ENCODE peak calls at places on chromosomes 4 and X, in five cellular contexts. One of them, this sample, is unnamed.

GRCh38 chr4:150583287-150584197 is 1.6 kb downstream of the MAB21L2 start:
- DNase-seq in HCT116: no peak
- DNase-seq in GM23248: no peak
- DNase-seq in neural progenitor cell: peak; percentile 70
- DNase-seq in hepatocyte: peak; percentile 23
- DNase-seq in this sample: peak; percentile 77

GRCh38 chr4:152351080-152351479 is 184.8 kb downstream of the FBXW7 start:
- DNase-seq in neural progenitor cell: no peak
- DNase-seq in HCT116: no peak
- DNase-seq in GM23248: no peak
- DNase-seq in hepatocyte: no peak
- DNase-seq in this sample: no peak

GRCh38 chrX:115889121-115889890 is 281.2 kb upstream of the AGTR2 start:
- DNase-seq in GM23248: no peak
- DNase-seq in HCT116: no peak
- DNase-seq in neural progenitor cell: no peak
- DNase-seq in hepatocyte: no peak
- DNase-seq in this sample: no peak

GRCh38 chrX:130082244-130083106 is 27.8 kb downstream of the ELF4 start:
- DNase-seq in GM23248: peak; percentile 60
- DNase-seq in neural progenitor cell: no peak
- DNase-seq in hepatocyte: no peak
- DNase-seq in HCT116: no peak
- DNase-seq in this sample: no peak

GRCh38 chrX:7263961-7264360 is 116.0 kb upstream of the PUDP start:
- DNase-seq in GM23248: peak; percentile 23
- DNase-seq in HCT116: no peak
- DNase-seq in hepatocyte: no peak
- DNase-seq in neural progenitor cell: no peak
- DNase-seq in this sample: no peak

GRCh38 chrX:103464071-103464773 is 55.1 kb downstream of the RAB40A start:
- DNase-seq in HCT116: peak; percentile 8
- DNase-seq in neural progenitor cell: peak; percentile 54
- DNase-seq in GM23248: peak; percentile 47
- DNase-seq in hepatocyte: peak; percentile 50
- DNase-seq in this sample: peak; percentile 67

GRCh38 chrX:140766024-140766611 is 56.6 kb downstream of the LINC00632 start:
- DNase-seq in GM23248: peak; percentile 63
- DNase-seq in HCT116: no peak
- DNase-seq in neural progenitor cell: peak; percentile 68
- DNase-seq in hepatocyte: peak; percentile 67
- DNase-seq in this sample: peak; percentile 60

GRCh38 chrX:15087747-15088146 is 182.1 kb downstream of the ASB9 start:
- DNase-seq in HCT116: no peak
- DNase-seq in neural progenitor cell: no peak
- DNase-seq in hepatocyte: peak; percentile 5
- DNase-seq in GM23248: no peak
- DNase-seq in this sample: no peak

GRCh38 chr4:111454961-111455360 is 690.3 kb upstream of the FAM241A start:
- DNase-seq in hepatocyte: peak; percentile 13
- DNase-seq in neural progenitor cell: no peak
- DNase-seq in HCT116: no peak
- DNase-seq in GM23248: peak; percentile 9
- DNase-seq in this sample: peak; percentile 64

GRCh38 chr4:65265526-65265925 is 404.8 kb downstream of the EPHA5 start:
- DNase-seq in HCT116: no peak
- DNase-seq in hepatocyte: no peak
- DNase-seq in GM23248: no peak
- DNase-seq in neural progenitor cell: no peak
- DNase-seq in this sample: no peak

GRCh38 chr4:85637778-85638177 is 162.8 kb downstream of the ARHGAP24 start:
- DNase-seq in HCT116: no peak
- DNase-seq in neural progenitor cell: no peak
- DNase-seq in GM23248: no peak
- DNase-seq in hepatocyte: no peak
- DNase-seq in this sample: no peak

GRCh38 chrX:68807818-68808217 is 21.0 kb upstream of the EFNB1 start:
- DNase-seq in neural progenitor cell: peak; percentile 42
- DNase-seq in hepatocyte: peak; percentile 40
- DNase-seq in HCT116: peak; percentile 18
- DNase-seq in GM23248: peak; percentile 47
- DNase-seq in this sample: peak; percentile 56

GRCh38 chrX:13693341-13693871 is 4.5 kb downstream of the RAB9A start:
- DNase-seq in GM23248: peak; percentile 31
- DNase-seq in HCT116: no peak
- DNase-seq in neural progenitor cell: no peak
- DNase-seq in hepatocyte: no peak
- DNase-seq in this sample: peak; percentile 18

GRCh38 chrX:42248226-42248625 is 324.9 kb upstream of the CASK start:
- DNase-seq in GM23248: no peak
- DNase-seq in neural progenitor cell: no peak
- DNase-seq in hepatocyte: no peak
- DNase-seq in HCT116: no peak
- DNase-seq in this sample: no peak

GRCh38 chr4:113952452-113953029 is 26.9 kb downstream of the ARSJ start:
- DNase-seq in GM23248: peak; percentile 63
- DNase-seq in neural progenitor cell: peak; percentile 78
- DNase-seq in hepatocyte: peak; percentile 62
- DNase-seq in HCT116: peak; percentile 64
- DNase-seq in this sample: peak; percentile 87

GRCh38 chr4:80312124-80312523 is 23.4 kb upstream of the CFAP299 start:
- DNase-seq in GM23248: no peak
- DNase-seq in neural progenitor cell: no peak
- DNase-seq in HCT116: no peak
- DNase-seq in hepatocyte: no peak
- DNase-seq in this sample: no peak

GRCh38 chr4:20249333-20249732 is 2.4 kb upstream of the SLIT2 start:
- DNase-seq in HCT116: peak; percentile 12
- DNase-seq in neural progenitor cell: peak; percentile 25
- DNase-seq in GM23248: peak; percentile 76
- DNase-seq in hepatocyte: peak; percentile 21
- DNase-seq in this sample: no peak

GRCh38 chr4:152515678-152516077 is 20.2 kb downstream of the FBXW7 start:
- DNase-seq in GM23248: peak; percentile 81
- DNase-seq in hepatocyte: no peak
- DNase-seq in neural progenitor cell: no peak
- DNase-seq in HCT116: no peak
- DNase-seq in this sample: no peak

GRCh38 chr4:108172231-108172779 is 3.6 kb upstream of the LEF1 start:
- DNase-seq in HCT116: no peak
- DNase-seq in GM23248: peak; percentile 18
- DNase-seq in hepatocyte: peak; percentile 76
- DNase-seq in neural progenitor cell: peak; percentile 72
- DNase-seq in this sample: peak; percentile 33
- TF ChIP-seq EZH2 in HCT116: no peak
- TF ChIP-seq EZH2 in GM23248: peak; percentile 67
- TF ChIP-seq EZH2 in hepatocyte: no peak
- TF ChIP-seq EZH2 in neural progenitor cell: no peak
- TF ChIP-seq EZH2 in this sample: peak; percentile 94

GRCh38 chr4:162684371-162684700 is 482.4 kb downstream of the NAF1 start:
- DNase-seq in HCT116: no peak
- DNase-seq in GM23248: no peak
- DNase-seq in hepatocyte: no peak
- DNase-seq in neural progenitor cell: no peak
- DNase-seq in this sample: no peak
- H3K4me2 ChIP-seq in HCT116: peak overlapping the region; percentile 6
- H3K4me2 ChIP-seq in GM23248: no peak overlapping the region
- H3K4me2 ChIP-seq in hepatocyte: peak overlapping the region; percentile 23
- H3K4me2 ChIP-seq in neural progenitor cell: no peak overlapping the region
- H3K4me2 ChIP-seq in this sample: no peak overlapping the region

GRCh38 chr4:106312997-106313522 is 2.9 kb downstream of the TBCK start:
- DNase-seq in GM23248: no peak
- DNase-seq in neural progenitor cell: no peak
- DNase-seq in hepatocyte: no peak
- DNase-seq in HCT116: no peak
- DNase-seq in this sample: no peak
- TF ChIP-seq EZH2phosphoT487 in GM23248: no peak
- TF ChIP-seq EZH2phosphoT487 in neural progenitor cell: no peak
- TF ChIP-seq EZH2phosphoT487 in hepatocyte: no peak
- TF ChIP-seq EZH2phosphoT487 in HCT116: no peak
- TF ChIP-seq EZH2phosphoT487 in this sample: no peak

GRCh38 chr4:76430519-76431388 is 4.3 kb upstream of the SHROOM3 start:
- DNase-seq in HCT116: peak; percentile 50
- DNase-seq in GM23248: peak; percentile 63
- DNase-seq in neural progenitor cell: peak; percentile 73
- DNase-seq in hepatocyte: peak; percentile 71
- DNase-seq in this sample: peak; percentile 83

GRCh38 chr4:76434901-76435688 is at the start of gene SHROOM3:
- DNase-seq in hepatocyte: no peak
- DNase-seq in GM23248: peak; percentile 54
- DNase-seq in HCT116: no peak
- DNase-seq in neural progenitor cell: peak; percentile 61
- DNase-seq in this sample: peak; percentile 72

GRCh38 chr4:76439491-76439890 is 4.5 kb downstream of the SHROOM3 start:
- DNase-seq in GM23248: no peak
- DNase-seq in hepatocyte: no peak
- DNase-seq in HCT116: no peak
- DNase-seq in neural progenitor cell: no peak
- DNase-seq in this sample: no peak

DNA sequence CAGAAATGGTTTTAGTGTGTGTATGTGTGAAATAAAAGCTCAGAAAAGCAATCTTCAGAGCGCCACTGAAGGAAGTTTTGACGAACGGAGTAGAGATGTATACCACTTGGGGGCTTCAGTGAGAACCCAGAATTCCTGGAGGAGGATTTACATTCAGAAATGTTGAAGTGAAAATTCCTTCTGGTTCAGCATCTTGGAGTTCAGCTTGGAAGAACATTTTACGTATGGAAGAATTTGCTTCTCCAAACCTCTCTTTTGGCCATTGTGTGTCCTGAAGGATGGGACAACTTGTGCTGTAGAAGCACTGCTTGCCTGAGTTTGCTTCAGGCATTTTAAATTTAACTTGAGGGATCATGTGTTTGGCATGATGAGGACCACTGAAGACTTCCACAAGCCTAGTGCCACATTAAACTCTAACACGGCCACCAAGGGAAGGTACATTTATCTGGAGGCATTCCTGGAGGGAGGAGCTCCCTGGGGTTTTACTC is 704 bp downstream of the SHROOM3 start:
- DNase-seq in GM23248: peak; percentile 30
- DNase-seq in hepatocyte: no peak
- DNase-seq in neural progenitor cell: peak; percentile 63
- DNase-seq in HCT116: no peak
- DNase-seq in this sample: peak; percentile 73
- TF ChIP-seq EZH2 in GM23248: no peak
- TF ChIP-seq EZH2 in hepatocyte: no peak
- TF ChIP-seq EZH2 in neural progenitor cell: no peak
- TF ChIP-seq EZH2 in HCT116: no peak
- TF ChIP-seq EZH2 in this sample: no peak